ENCODE peak calls at places on chromosomes 5 and 9, in seven cellular contexts. W is GM23248; Z is effector memory CD4-positive, alpha-beta T cell; C is sigmoid colon; P is gastrocnemius medialis; G is astrocyte; N is tibial artery. R is an unnamed sample. For H3K4me1 and H3K36me3, the result is how much of the 10 kb centered on the place peaks cover.

GRCh38 chr9:108212179-108212578 is 643.6 kb downstream of the ACTL7B start:
- DNase-seq in W (no peak), Z (no peak), C (no peak), P (no peak), G (no peak), N (no peak), R (no peak)

GRCh38 chr9:86034863-86035734 is 64.3 kb downstream of the GOLM1 start:
- DNase-seq in W (peak), Z (no peak), C (no peak), P (no peak), G (peak), N (no peak), R (no peak)

GRCh38 chr9:127935765-127936221 is 1.9 kb downstream of the DPM2 start:
- DNase-seq in W (peak), Z (no peak), C (no peak), P (no peak), G (no peak), N (no peak), R (no peak)

GRCh38 chr5:75707911-75708509 is 9.2 kb downstream of the POC5 start:
- DNase-seq in W (peak), Z (no peak), C (no peak), P (no peak), G (no peak), N (no peak), R (no peak)

GRCh38 chr5:56440871-56441740 is 208.0 kb upstream of the ANKRD55 start:
- DNase-seq in W (peak), Z (no peak), C (no peak), P (peak), G (peak), N (no peak), R (no peak)

GRCh38 chr9:137032893-137033292 is 1.0 kb upstream of the FUT7 start:
- DNase-seq in W (no peak), Z (no peak), C (peak), P (peak), G (no peak), N (peak), R (peak)

GRCh38 chr5:67770431-67771025 is 445.0 kb upstream of the PIK3R1 start:
- DNase-seq in W (peak), Z (no peak), C (no peak), P (no peak), G (peak), N (no peak), R (no peak)

GRCh38 chr9:134601764-134602163 is 39.8 kb upstream of the COL5A1 start:
- DNase-seq in W (peak), Z (no peak), C (no peak), P (no peak), G (peak), N (no peak), R (no peak)

GRCh38 chr9:75797181-75797580 is 93.3 kb upstream of the PCSK5 start:
- DNase-seq in W (no peak), Z (no peak), C (no peak), P (no peak), G (no peak), N (no peak), R (no peak)

GRCh38 chr5:134406390-134406789 is 5.3 kb downstream of the CDKN2AIPNL start:
- DNase-seq in W (peak), Z (no peak), C (no peak), P (no peak), G (no peak), N (no peak), R (no peak)

GRCh38 chr5:170416526-170416925 is 27.4 kb upstream of the KCNMB1 start:
- DNase-seq in W (no peak), Z (no peak), C (no peak), P (no peak), G (no peak), N (no peak), R (no peak)

GRCh38 chr5:138936-139335 is 47.0 kb downstream of the PLEKHG4B start:
- DNase-seq in W (no peak), Z (no peak), C (no peak), P (no peak), G (no peak), N (no peak), R (no peak)

GRCh38 chr5:159240301-159240870 is 22.7 kb upstream of the UBLCP1 start:
- DNase-seq in W (peak), Z (no peak), C (no peak), P (no peak), G (peak), N (no peak), R (no peak)

GRCh38 chr9:2602704-2603116 is 18.9 kb upstream of the VLDLR start:
- DNase-seq in W (peak), Z (no peak), C (no peak), P (peak), G (no peak), N (no peak), R (no peak)

GRCh38 chr9:93730213-93730612 is 153.8 kb downstream of the PHF2 start:
- DNase-seq in W (no peak), Z (no peak), C (no peak), P (no peak), G (no peak), N (no peak), R (no peak)

GRCh38 chr5:172772112-172772906 is 1.3 kb upstream of the DUSP1 start:
- DNase-seq in W (peak), Z (peak), C (peak), P (peak), G (peak), N (peak), R (peak)

GRCh38 chr9:34508463-34508862 is 14.3 kb downstream of the ENHO start:
- DNase-seq in W (no peak), Z (no peak), C (peak), P (no peak), G (no peak), N (peak), R (no peak)

GRCh38 chr5:50320131-50320749 is 120.8 kb downstream of the EMB start:
- DNase-seq in W (peak), Z (no peak), C (no peak), P (no peak), G (no peak), N (no peak), R (no peak)

GRCh38 chr9:101478906-101479305 is 43.3 kb upstream of the ALDOB start:
- DNase-seq in W (no peak), Z (no peak), C (no peak), P (no peak), G (no peak), N (no peak), R (no peak)
- H3K4me1 ChIP-seq in W (under half), Z (under half), C (under half), P (under half), G (under half), N (under half), R (half or more)

GRCh38 chr5:55344392-55344992 is 36.7 kb downstream of the MTREX start:
- DNase-seq in W (peak), Z (peak), C (peak), P (peak), G (peak), N (peak), R (peak)

GRCh38 chr5:55345327-55345726 is 37.5 kb downstream of the MTREX start:
- DNase-seq in W (no peak), Z (no peak), C (no peak), P (no peak), G (no peak), N (no peak), R (no peak)

GRCh38 chr5:55343609-55344008 is 35.8 kb downstream of the MTREX start:
- DNase-seq in W (no peak), Z (no peak), C (no peak), P (no peak), G (no peak), N (no peak), R (no peak)

GRCh38 chr5:55338810-55339243 is 31.0 kb downstream of the MTREX start:
- DNase-seq in W (peak), Z (no peak), C (no peak), P (no peak), G (no peak), N (peak), R (no peak)

GRCh38 chr5:55343107-55343506 is 35.3 kb downstream of the MTREX start:
- DNase-seq in W (no peak), Z (no peak), C (no peak), P (no peak), G (no peak), N (no peak), R (no peak)
- H3K36me3 ChIP-seq in W (under half), Z (under half), C (under half), P (under half), G (under half), N (under half), R (half or more)

DNA sequence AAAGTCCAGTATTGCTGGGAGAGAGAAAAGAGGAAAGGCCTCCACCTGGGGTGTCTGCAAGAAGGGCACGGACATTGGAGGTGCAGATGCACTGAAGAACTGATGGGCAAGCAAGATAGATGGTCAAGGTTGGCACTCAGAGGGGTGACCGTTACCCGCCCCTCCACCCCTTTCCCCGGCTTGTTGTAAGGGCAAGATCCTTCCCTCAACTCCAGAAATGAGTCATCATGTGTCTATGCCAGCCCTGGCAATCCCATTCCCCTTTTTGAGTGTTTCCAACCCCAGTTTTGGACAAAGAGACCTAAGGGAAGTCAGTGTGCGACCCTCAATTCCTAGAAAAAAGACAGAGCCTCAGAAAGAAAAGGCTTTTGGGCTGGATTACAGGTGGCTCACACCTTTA is 34.9 kb upstream of the ATP6V1G1 start:
- DNase-seq in W (peak), Z (no peak), C (no peak), P (no peak), G (peak), N (no peak), R (no peak)
- H3K4me3 ChIP-seq in W (no peak), Z (no peak), C (no peak), P (no peak), G (no peak), N (no peak), R (no peak)

DNA sequence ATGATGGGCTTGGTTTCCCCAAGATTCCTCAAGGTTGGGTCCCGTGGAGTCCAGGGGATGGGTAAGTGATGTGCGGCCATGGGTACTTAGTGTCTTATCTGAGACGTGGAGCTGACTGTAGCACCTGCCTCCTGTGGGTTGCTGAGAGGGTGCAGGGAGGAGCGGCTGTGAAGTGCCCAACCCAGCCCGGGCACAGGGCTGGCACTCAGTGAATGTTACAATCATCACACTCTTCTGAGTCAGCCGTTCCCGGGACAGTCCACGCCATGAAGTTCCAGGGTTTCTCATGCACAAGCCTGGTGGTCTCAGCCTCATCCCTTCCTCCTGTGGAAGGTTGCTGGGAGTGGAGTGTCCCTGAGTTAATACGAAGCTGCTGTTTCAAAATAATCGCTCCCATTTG is 29.1 kb downstream of the NTNG2 start:
- DNase-seq in W (no peak), Z (no peak), C (no peak), P (no peak), G (no peak), N (no peak), R (no peak)
- H3K4me1 ChIP-seq in W (under half), Z (under half), C (under half), P (under half), G (under half), N (under half), R (under half)

GRCh38 chr5:132928008-132928407 is 35.4 kb downstream of the AFF4 start:
- DNase-seq in W (no peak), Z (no peak), C (no peak), P (no peak), G (no peak), N (no peak), R (no peak)
- H3K36me3 ChIP-seq in W (half or more), Z (under half), C (under half), P (under half), G (half or more), N (under half), R (half or more)

GRCh38 chr5:39058178-39058577 is 16.0 kb downstream of the RICTOR start:
- DNase-seq in W (no peak), Z (no peak), C (no peak), P (no peak), G (no peak), N (no peak), R (no peak)
- H3K4me3 ChIP-seq in W (peak), Z (peak), C (peak), P (peak), G (no peak), N (no peak), R (peak)

GRCh38 chr9:77433675-77434445 is 214.3 kb downstream of the GNA14 start:
- DNase-seq in W (peak), Z (no peak), C (peak), P (peak), G (peak), N (no peak), R (peak)

GRCh38 chr9:77435272-77435671 is 212.8 kb downstream of the GNA14 start:
- DNase-seq in W (no peak), Z (no peak), C (no peak), P (no peak), G (no peak), N (no peak), R (no peak)

GRCh38 chr9:77435688-77436087 is 212.4 kb downstream of the GNA14 start:
- DNase-seq in W (peak), Z (no peak), C (no peak), P (no peak), G (peak), N (no peak), R (no peak)

GRCh38 chr9:77429928-77430327 is 218.2 kb downstream of the GNA14 start:
- DNase-seq in W (no peak), Z (no peak), C (no peak), P (no peak), G (no peak), N (no peak), R (no peak)

GRCh38 chr9:77432053-77432452 is 216.1 kb downstream of the GNA14 start:
- DNase-seq in W (no peak), Z (no peak), C (no peak), P (no peak), G (no peak), N (no peak), R (no peak)
- H3K4me1 ChIP-seq in W (under half), Z (under half), C (under half), P (under half), G (under half), N (under half), R (under half)